ENCODE peak calls at places on chromosome 20, in five cellular contexts. H, S, A, N and L are unnamed samples. For H3K36me3, the result is how much of the 10 kb centered on the place peaks cover.

GRCh38 chr20:56925696-56926101 is 296.6 kb downstream of the TFAP2C start:
- DNase-seq in H (no peak), S (no peak), A (no peak), N (no peak), L (no peak)

GRCh38 chr20:8722277-8722928 is 346.5 kb upstream of the PLCB4 start:
- DNase-seq in H (no peak), S (peak), A (no peak), N (peak), L (peak)

GRCh38 chr20:51428451-51429143 is 113.9 kb downstream of the NFATC2 start:
- DNase-seq in H (no peak), S (no peak), A (no peak), N (peak), L (peak)

GRCh38 chr20:36582322-36582721 is 8.9 kb downstream of the TGIF2 start:
- DNase-seq in H (no peak), S (no peak), A (no peak), N (no peak), L (no peak)

GRCh38 chr20:37348643-37349516 is 2.9 kb downstream of the SRC start:
- DNase-seq in H (no peak), S (no peak), A (no peak), N (no peak), L (no peak)

GRCh38 chr20:23564927-23565326 is 3.4 kb downstream of the CST9L start:
- DNase-seq in H (no peak), S (no peak), A (no peak), N (no peak), L (no peak)

GRCh38 chr20:30922129-30922528 is 335.3 kb upstream of the DEFB115 start:
- DNase-seq in H (peak), S (no peak), A (no peak), N (no peak), L (no peak)

GRCh38 chr20:38473353-38473795 is 731 bp downstream of the RALGAPB start:
- DNase-seq in H (no peak), S (no peak), A (no peak), N (no peak), L (peak)

GRCh38 chr20:62640870-62641748 is 1.2 kb upstream of the SLCO4A1 start:
- DNase-seq in H (no peak), S (no peak), A (no peak), N (no peak), L (no peak)

GRCh38 chr20:62393266-62393665 is 6.4 kb downstream of the RPS21 start:
- DNase-seq in H (no peak), S (no peak), A (no peak), N (no peak), L (no peak)

GRCh38 chr20:41005361-41005729 is 23.3 kb upstream of the TOP1 start:
- DNase-seq in H (peak), S (peak), A (no peak), N (peak), L (peak)

GRCh38 chr20:4835244-4836177 is 113.8 kb downstream of the PRND start:
- DNase-seq in H (peak), S (no peak), A (no peak), N (no peak), L (peak)

GRCh38 chr20:11976966-11977365 is 59.3 kb downstream of the BTBD3 start:
- DNase-seq in H (no peak), S (no peak), A (no peak), N (no peak), L (no peak)

GRCh38 chr20:39888310-39888709 is 800.7 kb downstream of the MAFB start:
- DNase-seq in H (no peak), S (no peak), A (no peak), N (no peak), L (no peak)

GRCh38 chr20:20271277-20271676 is 96.6 kb upstream of the INSM1 start:
- DNase-seq in H (no peak), S (no peak), A (no peak), N (no peak), L (no peak)

GRCh38 chr20:56393653-56394052 is 1.2 kb downstream of the CSTF1 start:
- DNase-seq in H (no peak), S (no peak), A (no peak), N (no peak), L (no peak)

GRCh38 chr20:33846291-33846916 is 35.3 kb downstream of the CHMP4B start:
- DNase-seq in H (no peak), S (no peak), A (no peak), N (peak), L (no peak)

GRCh38 chr20:57835462-57836455 is 125.9 kb upstream of the PMEPA1 start:
- DNase-seq in H (no peak), S (no peak), A (no peak), N (no peak), L (no peak)

DNA sequence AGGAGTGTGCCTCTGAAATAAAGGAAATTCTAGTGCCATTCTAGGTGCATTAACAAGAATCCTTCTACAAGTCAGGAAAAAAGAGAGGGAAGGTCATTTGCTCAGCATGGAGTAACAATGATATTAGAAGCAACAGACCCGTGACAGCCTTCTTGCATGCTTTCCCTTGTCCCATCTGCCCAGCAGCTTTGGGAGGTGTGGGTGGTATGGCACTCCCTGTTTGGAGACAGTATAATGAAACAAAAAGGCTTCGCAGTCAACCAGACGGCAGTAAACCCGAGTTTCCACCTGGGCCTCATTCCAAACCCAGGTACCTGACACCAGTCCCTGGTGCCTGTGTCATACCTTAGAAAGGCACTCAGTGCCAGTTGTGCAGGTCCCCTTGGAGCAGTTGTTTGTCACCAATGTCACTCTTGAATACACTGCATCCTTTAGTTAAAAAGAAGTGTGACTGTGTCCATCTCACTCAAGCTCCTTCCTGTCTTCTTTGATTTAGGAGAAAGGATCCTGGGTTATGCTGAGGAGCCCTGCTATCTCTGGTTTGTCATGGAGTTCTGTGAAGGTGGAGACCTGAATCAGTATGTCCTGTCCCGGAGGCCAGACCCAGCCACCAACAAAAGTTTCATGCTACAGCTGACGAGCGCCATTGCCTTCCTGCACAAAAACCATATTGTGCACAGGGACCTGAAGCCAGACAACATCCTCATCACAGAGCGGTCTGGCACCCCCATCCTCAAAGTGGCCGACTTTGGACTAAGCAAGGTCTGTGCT is 14.7 kb downstream of the STK35 start:
- DNase-seq in H (no peak), S (no peak), A (no peak), N (no peak), L (no peak)
- H3K36me3 ChIP-seq in H (under half), S (under half), A (under half), N (under half), L (under half)

DNA sequence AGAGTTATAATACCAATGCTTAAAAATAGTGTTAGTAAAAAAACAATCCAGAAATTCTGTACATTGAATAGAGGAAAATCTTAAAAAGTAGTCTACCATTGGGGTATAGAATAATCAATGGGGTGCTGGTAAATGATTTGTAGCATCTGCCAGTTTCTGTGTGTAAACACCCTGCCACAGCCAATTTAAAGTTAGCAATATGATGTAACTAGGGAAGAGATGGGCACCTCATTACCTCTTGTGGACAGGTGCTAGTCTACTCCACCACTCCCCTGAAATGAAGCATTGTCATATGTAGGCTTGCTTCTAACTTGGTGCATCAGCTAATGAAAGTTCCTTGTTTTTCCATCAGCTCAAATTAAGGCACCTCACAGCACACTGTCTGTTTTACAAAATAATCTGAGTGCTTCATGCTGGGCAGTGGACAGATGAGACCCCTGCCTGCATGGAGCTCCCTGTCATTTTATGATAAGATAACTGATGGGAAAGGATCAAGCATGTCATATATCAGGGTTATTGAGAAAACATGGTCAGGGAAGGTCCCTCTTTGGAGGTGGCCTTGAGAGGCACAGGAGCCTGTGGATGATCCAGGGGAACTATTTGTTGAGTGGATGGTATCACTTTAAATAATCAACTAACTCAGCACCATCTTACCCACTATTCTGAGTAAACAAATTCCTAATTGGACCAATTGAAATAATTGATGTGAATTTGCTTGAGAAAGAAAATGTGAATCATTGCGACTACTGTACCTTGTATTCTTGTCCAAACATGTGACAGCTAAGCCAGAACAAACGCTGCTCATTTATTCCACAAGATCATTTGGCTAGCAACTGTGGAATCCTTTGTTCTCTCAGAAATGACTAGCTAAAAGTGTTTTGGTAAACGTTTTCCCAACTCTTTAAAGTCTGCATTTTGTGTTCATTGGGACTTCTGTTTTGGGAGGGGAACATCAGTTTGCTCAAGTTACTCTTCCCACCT is 45.9 kb upstream of the CSE1L start:
- DNase-seq in H (no peak), S (no peak), A (no peak), N (no peak), L (no peak)
- H3K36me3 ChIP-seq in H (half or more), S (under half), A (under half), N (under half), L (under half)

GRCh38 chr20:21303872-21304586 is 898 bp downstream of the XRN2 start:
- DNase-seq in H (no peak), S (no peak), A (no peak), N (peak), L (no peak)

GRCh38 chr20:21303061-21303871 is at the start of gene XRN2:
- DNase-seq in H (peak), S (peak), A (peak), N (peak), L (peak)

GRCh38 chr20:21312813-21313471 is 9.8 kb downstream of the XRN2 start:
- DNase-seq in H (no peak), S (no peak), A (no peak), N (no peak), L (no peak)

GRCh38 chr20:21309678-21310467 is 6.7 kb downstream of the XRN2 start:
- DNase-seq in H (no peak), S (no peak), A (no peak), N (no peak), L (no peak)

DNA sequence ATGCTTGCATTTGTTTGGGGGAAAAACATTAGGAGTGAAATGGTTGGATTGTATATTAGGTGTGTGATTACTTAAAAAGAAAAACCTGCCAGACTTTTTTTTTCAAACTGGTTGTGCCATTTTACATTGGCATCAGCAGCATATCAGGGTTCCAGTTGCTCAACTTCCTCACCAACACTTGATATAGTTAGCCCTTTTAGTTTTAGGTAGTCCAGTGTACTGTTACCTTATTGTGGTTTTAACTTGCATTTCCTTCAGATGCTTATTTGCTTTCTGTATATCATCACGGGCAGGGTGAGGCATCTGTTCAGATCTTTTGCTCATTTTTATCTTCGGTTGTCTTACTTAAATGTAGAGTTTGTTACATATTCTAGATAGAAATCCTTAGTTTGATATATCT is 5.2 kb downstream of the XRN2 start:
- DNase-seq in H (no peak), S (no peak), A (no peak), N (no peak), L (no peak)
- H3K36me3 ChIP-seq in H (under half), S (under half), A (under half), N (under half), L (under half)

DNA sequence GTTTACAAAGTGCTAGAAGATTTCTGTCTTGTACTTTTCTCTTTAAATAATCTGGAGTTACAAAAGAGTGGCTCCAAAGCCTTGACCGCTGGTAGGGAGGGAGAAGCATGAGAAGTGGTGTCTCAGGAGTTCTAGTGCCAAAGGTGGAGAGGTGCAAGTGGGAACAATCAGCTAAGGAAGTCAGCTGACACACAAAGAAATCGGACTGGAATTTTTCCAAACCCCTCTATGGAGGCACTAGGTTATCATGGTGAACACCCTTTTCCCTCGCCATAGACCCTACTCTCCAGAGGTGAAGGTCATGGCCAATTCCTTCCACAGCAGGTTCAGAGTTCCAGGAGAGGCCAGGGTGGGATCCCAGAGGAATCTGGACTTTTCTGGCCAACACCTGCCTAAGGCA is 14.8 kb downstream of the PLAGL2 start:
- DNase-seq in H (no peak), S (no peak), A (no peak), N (no peak), L (no peak)
- H3K36me3 ChIP-seq in H (under half), S (under half), A (under half), N (under half), L (under half)